ENCODE peak calls at places on chromosome 14, in five cellular contexts. V is fibroblast of the aortic adventitia; G is NCI-H748 treated with DMSO at 0.1 percent for 48 hours; B is brain pericyte; I is activated naive CD8-positive, alpha-beta T cell treated with anti-CD3 and anti-CD28 coated beads, Interleukin-2, amount 50 U/mL, for 24 hours. Y is an unnamed sample.

GRCh38 chr14:100690672-100691071 is 36.0 kb upstream of the DLK1 start:
- DNase-seq in B (no peak), I (no peak), V (no peak), G (no peak), Y (no peak)

GRCh38 chr14:41607119-41607785 is 576 bp downstream of the LRFN5 start:
- DNase-seq in I (no peak), V (peak), G (peak), B (no peak), Y (no peak)

GRCh38 chr14:67618617-67619063 is 1.1 kb upstream of the ARG2 start:
- DNase-seq in G (peak), V (peak), I (peak), B (peak), Y (no peak)

GRCh38 chr14:92986254-92987147 is 63.6 kb downstream of the CHGA start:
- DNase-seq in B (no peak), I (no peak), V (peak), G (no peak), Y (no peak)

GRCh38 chr14:91405241-91405721 is 12.3 kb downstream of the CCDC88C start:
- DNase-seq in G (no peak), I (peak), B (no peak), V (no peak), Y (no peak)

GRCh38 chr14:45364565-45364964 is 111.6 kb upstream of the MIS18BP1 start:
- DNase-seq in I (no peak), V (no peak), B (no peak), G (no peak), Y (no peak)

GRCh38 chr14:89324501-89325298 is 92.3 kb downstream of the FOXN3 start:
- DNase-seq in G (no peak), V (no peak), B (no peak), I (no peak), Y (no peak)

GRCh38 chr14:100979780-100980179 is 76.3 kb upstream of the RTL1 start:
- DNase-seq in I (no peak), G (no peak), B (no peak), V (peak), Y (no peak)

GRCh38 chr14:102370305-102370809 is 7.6 kb downstream of the TECPR2 start:
- DNase-seq in V (no peak), I (no peak), B (no peak), G (no peak), Y (no peak)

GRCh38 chr14:73732006-73732405 is 17.8 kb upstream of the PNMA1 start:
- DNase-seq in B (no peak), I (no peak), V (no peak), G (no peak), Y (no peak)

GRCh38 chr14:75068294-75069020 is 984 bp upstream of the ZC2HC1C start:
- DNase-seq in B (peak), V (no peak), I (no peak), G (peak), Y (no peak)

GRCh38 chr14:59314953-59315599 is 126.6 kb downstream of the DAAM1 start:
- DNase-seq in I (no peak), V (no peak), G (no peak), B (no peak), Y (no peak)

GRCh38 chr14:66045572-66046021 is 440.6 kb upstream of the CCDC196 start:
- DNase-seq in B (no peak), V (peak), G (no peak), I (no peak), Y (no peak)

GRCh38 chr14:52473557-52473956 is 78.7 kb downstream of the TXNDC16 start:
- DNase-seq in V (peak), I (no peak), B (no peak), G (no peak), Y (no peak)

GRCh38 chr14:79515158-79515557 is 696.1 kb downstream of the DIO2 start:
- DNase-seq in V (no peak), I (no peak), G (no peak), B (no peak), Y (no peak)

GRCh38 chr14:89625208-89625987 is 208.4 kb upstream of the FOXN3 start:
- DNase-seq in B (no peak), V (peak), I (no peak), G (peak), Y (no peak)

GRCh38 chr14:75025082-75025481 is 22.4 kb downstream of the EIF2B2 start:
- DNase-seq in V (peak), B (no peak), G (no peak), I (no peak), Y (no peak)

GRCh38 chr14:78135450-78135891 is 34.7 kb upstream of the NRXN3 start:
- DNase-seq in G (peak), B (no peak), V (peak), I (no peak), Y (no peak)

GRCh38 chr14:105605501-105606304 is 79.3 kb downstream of the TMEM121 start:
- DNase-seq in G (no peak), V (no peak), I (no peak), B (no peak), Y (no peak)

GRCh38 chr14:100822921-100823320 is 3.0 kb upstream of the MEG3 start:
- DNase-seq in V (no peak), B (no peak), I (no peak), G (no peak), Y (no peak)

GRCh38 chr14:37650356-37651037 is 55.1 kb downstream of the TTC6 start:
- DNase-seq in V (no peak), G (peak), I (no peak), B (peak), Y (no peak)

GRCh38 chr14:73283592-73284379 is 46.5 kb downstream of the PAPLN start:
- DNase-seq in I (no peak), G (no peak), V (peak), B (no peak), Y (no peak)

GRCh38 chr14:64117671-64118402 is 176.3 kb downstream of the ESR2 start:
- DNase-seq in B (peak), G (no peak), I (no peak), V (peak), Y (no peak)

GRCh38 chr14:61525293-61526011 is 169.9 kb upstream of the HIF1A start:
- DNase-seq in I (peak), V (peak), G (no peak), B (no peak), Y (no peak)

GRCh38 chr14:92963301-92964123 is 40.6 kb downstream of the CHGA start:
- DNase-seq in B (no peak), V (no peak), G (no peak), I (no peak), Y (no peak)

GRCh38 chr14:65433646-65434045 is 21.1 kb downstream of the FUT8 start:
- DNase-seq in B (no peak), V (no peak), G (no peak), I (no peak), Y (no peak)

GRCh38 chr14:101018561-101019290 is 115.2 kb upstream of the RTL1 start:
- DNase-seq in I (no peak), G (no peak), V (no peak), B (no peak), Y (peak)

GRCh38 chr14:50773632-50774541 is 57.1 kb downstream of the NIN start:
- DNase-seq in V (peak), B (no peak), I (peak), G (peak), Y (no peak)

GRCh38 chr14:50225067-50225973 is 6.1 kb downstream of the SOS2 start:
- DNase-seq in V (peak), I (no peak), G (no peak), B (peak), Y (no peak)

Y was measured in type B pancreatic cell.